ENCODE peak calls at places on chromosomes 7 and 10, in six cellular contexts. U is activated naive CD8-positive, alpha-beta T cell treated with anti-CD3 and anti-CD28 coated beads, Interleukin-2, amount 50 U/mL, for 24 hours; J is HS-27A; P is SJSA1; G is SJCRH30; A is WTC11. K is an unnamed sample.

GRCh38 chr10:130743751-130744191 is 567.8 kb downstream of the TCERG1L start:
- DNase-seq in U (no peak), J (no peak), P (no peak), G (no peak), A (no peak), K (no peak)

GRCh38 chr7:30278849-30279505 is 5.4 kb upstream of the ZNRF2 start:
- DNase-seq in U (no peak), J (no peak), P (no peak), G (no peak), A (no peak), K (no peak)

GRCh38 chr10:107689318-107689717 is 524.8 kb upstream of the SORCS1 start:
- DNase-seq in U (no peak), J (no peak), P (no peak), G (no peak), A (no peak), K (no peak)

GRCh38 chr10:77236700-77237099 is 400.9 kb downstream of the KCNMA1 start:
- DNase-seq in U (no peak), J (no peak), P (no peak), G (peak), A (no peak), K (no peak)

GRCh38 chr7:11373546-11374142 is 400.0 kb downstream of the PHF14 start:
- DNase-seq in U (no peak), J (no peak), P (peak), G (no peak), A (no peak), K (no peak)

GRCh38 chr7:100683659-100684533 is 10.2 kb downstream of the GIGYF1 start:
- DNase-seq in U (no peak), J (no peak), P (no peak), G (no peak), A (no peak), K (no peak)

GRCh38 chr10:11701451-11702095 is 40.6 kb upstream of the ECHDC3 start:
- DNase-seq in U (no peak), J (no peak), P (no peak), G (no peak), A (no peak), K (no peak)

GRCh38 chr10:470339-471003 is 219.0 kb downstream of the DIP2C start:
- DNase-seq in U (peak), J (no peak), P (no peak), G (no peak), A (no peak), K (no peak)

GRCh38 chr10:122099562-122099961 is 110.6 kb downstream of the TACC2 start:
- DNase-seq in U (no peak), J (no peak), P (no peak), G (no peak), A (no peak), K (no peak)

K was measured in colonic mucosa.